ENCODE peak calls at places on chromosomes 7 and 10, in five cellular contexts. K is naive thymus-derived CD4-positive, alpha-beta T cell; E is pancreas; O is caudate nucleus; W is hepatocyte. Z is an unnamed sample.

GRCh38 chr10:12720217-12720981 is 281.1 kb downstream of the CCDC3 start:
- DNase-seq in W (peak; percentile 93), K (no peak), O (no peak), E (peak; percentile 66), Z (no peak)

GRCh38 chr7:44980393-44981034 is 1.7 kb upstream of the MYO1G start:
- DNase-seq in O (no peak), E (no peak), W (no peak), K (no peak), Z (no peak)

GRCh38 chr10:16843252-16843870 is 26.1 kb upstream of the RSU1 start:
- DNase-seq in E (no peak), K (peak; percentile 61), O (no peak), W (peak; percentile 90), Z (no peak)

GRCh38 chr7:6277476-6277875 is 5.1 kb upstream of the CYTH3 start:
- DNase-seq in E (no peak), K (no peak), W (no peak), O (no peak), Z (no peak)

GRCh38 chr10:5947471-5948207 is 29.7 kb downstream of the IL15RA start:
- DNase-seq in O (no peak), E (no peak), K (no peak), W (no peak), Z (no peak)

GRCh38 chr7:4699897-4700296 is 17.8 kb downstream of the FOXK1 start:
- DNase-seq in O (no peak), W (no peak), K (no peak), E (no peak), Z (no peak)

GRCh38 chr7:80724249-80724871 is 85.9 kb downstream of the CD36 start:
- DNase-seq in K (no peak), E (no peak), O (no peak), W (peak; percentile 18), Z (no peak)

GRCh38 chr10:31739759-31740158 is 188.9 kb downstream of the ARHGAP12 start:
- DNase-seq in K (no peak), W (no peak), E (no peak), O (no peak), Z (no peak)

GRCh38 chr7:2403718-2404648 is 572 bp downstream of the CHST12 start:
- DNase-seq in K (peak; percentile 36), O (peak; percentile 55), E (peak; percentile 46), W (peak; percentile 70), Z (no peak)

GRCh38 chr7:31494421-31494820 is 19.5 kb upstream of the ITPRID1 start:
- DNase-seq in K (no peak), E (no peak), W (no peak), O (no peak), Z (no peak)

GRCh38 chr7:50832744-50833143 is 50.0 kb upstream of the GRB10 start:
- DNase-seq in E (no peak), O (no peak), W (peak; percentile 57), K (no peak), Z (no peak)

GRCh38 chr7:142523821-142524460 is 225.3 kb upstream of the PRSS1 start:
- DNase-seq in W (no peak), K (no peak), O (no peak), E (no peak), Z (no peak)

GRCh38 chr7:41885078-41885477 is 182.2 kb upstream of the INHBA start:
- DNase-seq in W (no peak), O (no peak), E (no peak), K (no peak), Z (no peak)

GRCh38 chr7:41885748-41886147 is 182.9 kb upstream of the INHBA start:
- DNase-seq in E (no peak), K (no peak), W (no peak), O (no peak), Z (no peak)

GRCh38 chr7:41882271-41882670 is 179.4 kb upstream of the INHBA start:
- DNase-seq in E (no peak), W (no peak), O (no peak), K (no peak), Z (no peak)

GRCh38 chr7:41881313-41882130 is 178.6 kb upstream of the INHBA start:
- DNase-seq in E (no peak), O (no peak), W (no peak), K (peak; percentile 27), Z (no peak)

DNA sequence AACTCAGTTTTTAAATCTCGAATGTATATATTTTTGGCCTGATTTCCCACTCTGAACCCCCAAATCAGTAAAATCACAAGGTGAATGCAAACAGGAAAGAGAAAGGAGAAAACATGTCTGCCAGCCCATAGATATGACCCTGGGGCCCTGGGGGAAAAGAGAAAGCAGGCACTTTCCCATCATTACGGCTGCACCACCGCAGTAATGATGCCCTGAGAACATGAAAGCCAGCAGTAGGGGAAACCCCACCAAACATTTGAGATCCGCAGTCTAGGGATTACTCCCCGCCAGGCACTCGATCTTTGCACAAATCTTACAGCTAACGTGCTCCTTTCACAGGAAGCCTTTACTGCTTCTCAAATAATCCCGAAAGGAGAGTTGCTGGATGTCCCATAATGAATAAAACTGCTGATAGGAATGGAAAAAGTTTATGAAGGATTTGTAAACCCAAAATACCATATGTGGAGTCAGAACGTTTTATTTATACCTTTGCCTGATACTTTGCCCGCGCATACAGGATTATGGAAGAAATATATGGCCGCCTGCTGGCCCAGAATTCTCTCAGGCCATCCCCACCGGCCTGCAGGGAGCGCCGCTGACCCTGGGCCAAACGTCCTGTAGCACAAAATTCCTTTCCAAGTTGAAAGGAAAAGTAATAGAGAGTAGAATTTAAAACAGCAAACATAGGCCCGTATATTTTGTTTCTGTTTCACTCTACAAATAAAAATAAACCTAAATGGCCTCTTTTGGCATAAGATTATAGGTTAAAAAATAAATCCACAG is 180.0 kb upstream of the INHBA start:
- DNase-seq in W (no peak), E (no peak), O (no peak), K (no peak), Z (no peak)
- H3K27ac ChIP-seq in W (no peak overlapping the region), E (no peak overlapping the region), O (no peak overlapping the region), K (no peak overlapping the region), Z (no peak overlapping the region)

GRCh38 chr7:155071121-155071651 is 1.1 kb downstream of the HTR5A start:
- DNase-seq in W (no peak), O (peak; percentile 45), E (no peak), K (no peak), Z (no peak)
- H3K27ac ChIP-seq in W (no peak overlapping the region), O (peak overlapping the region; percentile 74), E (no peak overlapping the region), K (no peak overlapping the region), Z (no peak overlapping the region)

GRCh38 chr10:75546004-75546403 is 114.6 kb downstream of the LRMDA start:
- DNase-seq in W (no peak), E (no peak), O (no peak), K (no peak), Z (no peak)
- H3K27ac ChIP-seq in W (no peak overlapping the region), E (no peak overlapping the region), O (no peak overlapping the region), K (no peak overlapping the region), Z (no peak overlapping the region)

GRCh38 chr10:110864662-110865140 is 7.0 kb upstream of the PDCD4 start:
- DNase-seq in K (peak; percentile 73), O (no peak), W (no peak), E (no peak), Z (no peak)
- H3K27ac ChIP-seq in K (peak overlapping the region; percentile 100), O (peak overlapping the region; percentile 77), W (peak overlapping the region; percentile 90), E (peak overlapping the region; percentile 78), Z (peak overlapping the region; percentile 68)

DNA sequence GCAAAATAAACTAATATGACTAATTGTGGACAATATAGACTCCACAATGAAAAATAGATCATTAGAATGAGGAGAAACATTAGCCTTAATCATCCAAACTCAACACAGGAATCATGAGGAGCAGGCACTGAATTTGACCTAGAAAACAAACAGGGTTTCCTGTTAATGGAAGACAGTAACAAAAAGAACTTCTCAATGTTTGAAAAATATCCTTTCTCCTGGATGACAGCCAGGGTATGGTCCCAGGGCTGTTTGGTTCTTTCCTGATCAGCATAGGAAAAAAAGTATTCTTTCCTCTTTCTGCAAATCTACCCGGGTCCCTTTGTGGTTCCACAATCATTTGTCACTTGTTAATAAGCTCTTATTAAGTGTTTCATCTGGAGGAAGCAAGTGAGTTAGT is 145.3 kb upstream of the SVIL start:
- DNase-seq in O (no peak), E (no peak), K (no peak), W (no peak), Z (no peak)
- H3K27ac ChIP-seq in O (no peak overlapping the region), E (no peak overlapping the region), K (no peak overlapping the region), W (no peak overlapping the region), Z (no peak overlapping the region)

GRCh38 chr10:124064158-124064603 is 29.2 kb downstream of the CHST15 start:
- DNase-seq in W (peak; percentile 28), O (no peak), K (peak; percentile 14), E (no peak), Z (no peak)

GRCh38 chr10:124061030-124061429 is 32.4 kb downstream of the CHST15 start:
- DNase-seq in O (no peak), W (no peak), K (no peak), E (no peak), Z (no peak)

GRCh38 chr10:124063736-124064135 is 29.7 kb downstream of the CHST15 start:
- DNase-seq in W (peak; percentile 52), K (peak; percentile 14), E (no peak), O (no peak), Z (no peak)

GRCh38 chr10:124060148-124060720 is 33.2 kb downstream of the CHST15 start:
- DNase-seq in W (no peak), O (no peak), K (no peak), E (no peak), Z (no peak)

GRCh38 chr10:124062390-124062789 is 31.0 kb downstream of the CHST15 start:
- DNase-seq in K (no peak), E (no peak), O (no peak), W (no peak), Z (no peak)
- H3K27ac ChIP-seq in K (no peak overlapping the region), E (peak overlapping the region; percentile 15), O (no peak overlapping the region), W (peak overlapping the region; percentile 89), Z (no peak overlapping the region)

GRCh38 chr10:79927111-79927828 is 21.6 kb downstream of the SFTPD start:
- DNase-seq in E (peak; percentile 60), W (no peak), K (no peak), O (peak; percentile 42), Z (no peak)
- H3K27ac ChIP-seq in E (peak overlapping the region; percentile 7), W (no peak overlapping the region), K (no peak overlapping the region), O (peak overlapping the region; percentile 87), Z (no peak overlapping the region)

GRCh38 chr10:119667562-119668328 is 16.6 kb downstream of the BAG3 start:
- DNase-seq in O (no peak), W (peak; percentile 76), E (peak; percentile 65), K (no peak), Z (no peak)
- H3K27ac ChIP-seq in O (peak overlapping the region; percentile 58), W (peak overlapping the region; percentile 71), E (peak overlapping the region; percentile 48), K (no peak overlapping the region), Z (no peak overlapping the region)

DNA sequence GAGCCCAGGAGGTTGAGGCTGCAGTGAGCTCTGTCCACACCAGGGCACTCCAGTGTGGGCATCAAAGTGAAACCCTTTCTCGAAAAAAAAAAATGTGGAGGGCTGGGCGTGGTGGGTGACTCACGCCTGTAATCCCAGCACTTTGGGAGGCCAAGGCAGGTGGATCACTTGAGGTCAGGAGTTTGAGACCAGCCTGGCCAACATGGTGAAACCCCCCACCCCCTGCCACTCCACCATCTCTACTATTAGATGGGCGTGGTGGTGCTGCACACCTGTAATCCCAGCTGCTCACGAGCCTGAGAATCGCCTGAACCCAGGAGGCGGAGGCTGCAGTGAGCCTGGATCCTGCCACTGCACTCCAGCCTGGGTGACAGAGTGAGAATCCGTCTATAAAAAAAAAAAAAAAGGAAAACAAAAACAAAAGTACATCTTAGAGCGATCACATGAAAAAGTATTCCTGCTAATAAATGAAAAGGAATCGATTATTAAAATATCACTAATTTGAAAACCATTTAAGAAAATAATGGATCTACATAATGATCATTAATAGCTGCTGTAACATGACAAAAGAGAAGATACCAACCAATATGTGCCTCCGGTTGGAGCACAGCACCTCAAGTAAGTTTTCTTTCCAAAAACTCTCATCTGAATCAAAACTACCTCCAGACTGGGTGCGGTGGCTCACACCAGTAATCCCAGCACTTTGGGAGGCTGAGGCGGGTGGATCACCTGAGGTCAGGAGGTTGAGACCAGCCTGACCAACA is 4.9 kb downstream of the HNRNPF start:
- DNase-seq in W (no peak), O (no peak), E (no peak), K (no peak), Z (no peak)
- H3K27ac ChIP-seq in W (no peak overlapping the region), O (no peak overlapping the region), E (no peak overlapping the region), K (peak overlapping the region; percentile 100), Z (no peak overlapping the region)